ENCODE peak calls at places on chromosomes 7 and 10, in six cellular contexts. I, U, K, O, Z and J are unnamed samples.

GRCh38 chr7:2040893-2041270 is 191.9 kb downstream of the MAD1L1 start:
- DNase-seq in I (no peak), K (no peak), O (no peak), U (peak), Z (no peak), J (no peak)

GRCh38 chr7:30713397-30713796 is 31.1 kb upstream of the CRHR2 start:
- DNase-seq in U (no peak), Z (no peak), I (no peak), K (no peak), O (no peak), J (no peak)

GRCh38 chr7:118328505-118329211 is 104.2 kb downstream of the ANKRD7 start:
- DNase-seq in O (no peak), I (no peak), Z (no peak), K (no peak), U (no peak), J (no peak)

GRCh38 chr7:1298938-1299885 is 66.5 kb downstream of the UNCX start:
- DNase-seq in I (no peak), U (no peak), K (no peak), O (no peak), Z (no peak), J (no peak)

GRCh38 chr10:58241346-58241745 is 26.3 kb downstream of the IPMK start:
- DNase-seq in U (no peak), Z (no peak), K (no peak), I (no peak), O (peak), J (no peak)

GRCh38 chr7:14389052-14389988 is 399.9 kb upstream of the ETV1 start:
- DNase-seq in U (no peak), Z (no peak), O (no peak), K (no peak), I (no peak), J (no peak)

GRCh38 chr10:26138613-26139012 is 78.0 kb upstream of the GAD2 start:
- DNase-seq in I (no peak), O (no peak), U (no peak), Z (no peak), K (no peak), J (no peak)

GRCh38 chr7:107122483-107122882 is 46.3 kb upstream of the HBP1 start:
- DNase-seq in K (no peak), U (no peak), I (no peak), Z (no peak), O (peak), J (peak)

GRCh38 chr7:50047716-50048115 is 45.3 kb downstream of the ZPBP start:
- DNase-seq in Z (no peak), K (no peak), I (no peak), U (no peak), O (no peak), J (no peak)

GRCh38 chr10:127243490-127244272 is 47.3 kb upstream of the INSYN2A start:
- DNase-seq in U (no peak), K (no peak), Z (no peak), O (peak), I (no peak), J (peak)

GRCh38 chr10:93469454-93469853 is 12.7 kb downstream of the MYOF start:
- DNase-seq in K (no peak), Z (no peak), I (no peak), U (no peak), O (no peak), J (no peak)

GRCh38 chr7:3408814-3409595 is 108.0 kb downstream of the SDK1 start:
- DNase-seq in K (no peak), Z (no peak), I (no peak), U (no peak), O (no peak), J (no peak)

GRCh38 chr10:122878799-122879338 is 512 bp downstream of the FAM24B start:
- DNase-seq in U (no peak), Z (no peak), I (no peak), O (no peak), K (no peak), J (no peak)

GRCh38 chr7:115009139-115009538 is 87.2 kb downstream of the MDFIC start:
- DNase-seq in U (no peak), I (no peak), O (no peak), Z (no peak), K (no peak), J (no peak)

GRCh38 chr10:68784476-68784875 is 42.9 kb upstream of the STOX1 start:
- DNase-seq in K (no peak), I (no peak), Z (no peak), U (no peak), O (no peak), J (no peak)

GRCh38 chr10:127398140-127398966 is 150.8 kb upstream of the NPS start:
- DNase-seq in Z (peak), O (peak), I (peak), U (no peak), K (peak), J (no peak)

GRCh38 chr10:456486-456885 is 233.0 kb downstream of the DIP2C start:
- DNase-seq in U (no peak), O (no peak), Z (peak), I (no peak), K (no peak), J (no peak)

GRCh38 chr7:51013218-51013786 is 230.6 kb upstream of the GRB10 start:
- DNase-seq in I (no peak), K (no peak), U (no peak), Z (no peak), O (no peak), J (no peak)